ENCODE peak calls at places on chromosomes 1 and 21, in ten cellular contexts. S is activated CD4-positive, alpha-beta T cell treated with anti-CD3 and anti-CD28 coated beads for 36 hours; P is T1000; G is T follicular helper cell; V is HFF-Myc; R is fibroblast of lung; A is stomach; J is SHP77; X is CD4-positive, alpha-beta T cell; Q is HFFc6. E is an unnamed sample.

GRCh38 chr1:36842448-36842847 is 191.9 kb downstream of the GRIK3 start:
- DNase-seq in Q (no peak), A (no peak), X (no peak), S (no peak), P (no peak), J (no peak), G (no peak), R (no peak), V (no peak), E (no peak)

GRCh38 chr21:44927587-44928461 is 7.1 kb upstream of the ITGB2 start:
- DNase-seq in V (no peak), S (peak; percentile 97), G (peak; percentile 83), X (peak; percentile 86), Q (peak; percentile 44), R (peak; percentile 72), A (no peak), J (no peak), P (peak; percentile 64), E (peak; percentile 85)

GRCh38 chr21:34593423-34593822 is 21.5 kb downstream of the RCAN1 start:
- DNase-seq in V (no peak), S (no peak), A (peak; percentile 52), J (peak; percentile 25), Q (no peak), G (no peak), P (no peak), R (no peak), X (no peak), E (no peak)

GRCh38 chr1:205521646-205522150 is 17.2 kb downstream of the CDK18 start:
- DNase-seq in Q (no peak), P (no peak), J (no peak), X (no peak), V (no peak), G (no peak), S (no peak), A (no peak), R (no peak), E (peak; percentile 24)

GRCh38 chr1:231628207-231628876 is 1.8 kb downstream of the DISC1 start:
- DNase-seq in Q (peak; percentile 26), J (no peak), S (peak; percentile 86), V (no peak), X (peak; percentile 34), G (no peak), P (no peak), A (no peak), R (no peak), E (no peak)

GRCh38 chr1:21638531-21639341 is 30.4 kb downstream of the RAP1GAP start:
- DNase-seq in P (no peak), Q (peak; percentile 47), X (no peak), A (peak; percentile 74), R (peak; percentile 76), V (no peak), G (no peak), J (peak; percentile 53), S (peak; percentile 48), E (no peak)

GRCh38 chr1:31745071-31745897 is 18.9 kb downstream of the ADGRB2 start:
- DNase-seq in S (peak; percentile 80), A (peak; percentile 75), G (peak; percentile 20), J (peak; percentile 76), Q (peak; percentile 60), V (no peak), X (peak; percentile 17), R (no peak), P (peak; percentile 64), E (peak; percentile 12)

GRCh38 chr1:10778640-10779039 is 17.8 kb downstream of the CASZ1 start:
- DNase-seq in G (no peak), J (no peak), P (no peak), V (no peak), Q (no peak), X (no peak), R (no peak), A (no peak), S (no peak), E (no peak)

GRCh38 chr1:77756052-77756754 is 3.4 kb downstream of the USP33 start:
- DNase-seq in R (no peak), A (no peak), X (no peak), Q (no peak), V (no peak), J (no peak), P (no peak), S (no peak), G (no peak), E (no peak)

GRCh38 chr1:218408942-218409341 is 63.8 kb downstream of the TGFB2 start:
- DNase-seq in R (no peak), Q (no peak), J (no peak), S (no peak), A (peak; percentile 28), V (no peak), X (no peak), G (no peak), P (no peak), E (no peak)

GRCh38 chr1:18565321-18565720 is 65.3 kb upstream of the PAX7 start:
- DNase-seq in Q (no peak), S (no peak), X (no peak), P (no peak), V (no peak), A (no peak), J (no peak), G (no peak), R (no peak), E (no peak)

GRCh38 chr1:210496063-210496462 is 167.4 kb downstream of the HHAT start:
- DNase-seq in V (no peak), S (no peak), X (no peak), G (no peak), A (no peak), R (peak; percentile 94), J (no peak), P (peak; percentile 49), Q (peak; percentile 78), E (no peak)

GRCh38 chr1:31785020-31785946 is 21.1 kb upstream of the ADGRB2 start:
- DNase-seq in A (no peak), P (no peak), J (no peak), R (no peak), X (no peak), S (peak; percentile 4), G (no peak), Q (no peak), V (no peak), E (no peak)